ENCODE peak calls at places on chromosomes 16 and 17, in nine cellular contexts. O, A, D, E, Z, P, Y, H and R are unnamed samples.

GRCh38 chr17:57916925-57917858 is 38.0 kb downstream of the CUEDC1 start:
- DNase-seq in Y (no peak), P (peak; percentile 60), E (no peak), Z (no peak), O (no peak), H (no peak), A (no peak), D (no peak), R (no peak)

GRCh38 chr17:35460354-35460851 is 11.8 kb upstream of the SLFN13 start:
- DNase-seq in H (no peak), Z (peak; percentile 35), E (no peak), D (no peak), O (no peak), P (peak; percentile 25), Y (peak; percentile 84), A (no peak), R (peak; percentile 93)

GRCh38 chr17:1060991-1061390 is 64.1 kb downstream of the TIMM22 start:
- DNase-seq in D (peak; percentile 53), H (no peak), P (no peak), Z (peak; percentile 98), Y (no peak), O (peak; percentile 85), A (peak; percentile 93), E (peak; percentile 92), R (peak; percentile 85)

GRCh38 chr17:31293586-31293985 is 3.5 kb downstream of the OMG start:
- DNase-seq in Y (no peak), H (no peak), E (no peak), A (no peak), P (no peak), Z (no peak), D (no peak), O (no peak), R (no peak)

GRCh38 chr17:29112780-29113295 is 67.4 kb downstream of the MYO18A start:
- DNase-seq in Y (no peak), E (no peak), A (no peak), P (peak; percentile 55), O (peak; percentile 80), D (no peak), Z (no peak), H (no peak), R (peak; percentile 41)

GRCh38 chr16:80056334-80056733 is 455.8 kb upstream of the MAF start:
- DNase-seq in H (no peak), E (no peak), O (peak; percentile 33), P (no peak), D (no peak), A (no peak), Z (no peak), Y (no peak), R (no peak)

GRCh38 chr16:80518436-80518835 is 22.4 kb upstream of the DYNLRB2 start:
- DNase-seq in D (no peak), A (no peak), P (no peak), Y (no peak), H (no peak), E (no peak), O (no peak), Z (peak; percentile 60), R (no peak)

GRCh38 chr17:37512442-37513070 is 22.9 kb downstream of the DUSP14 start:
- DNase-seq in O (no peak), D (no peak), Z (no peak), P (no peak), Y (no peak), A (no peak), H (no peak), E (no peak), R (no peak)

GRCh38 chr17:43702636-43703035 is 40.9 kb upstream of the MEOX1 start:
- DNase-seq in H (no peak), O (no peak), P (no peak), Y (no peak), E (no peak), Z (no peak), A (no peak), D (no peak), R (no peak)

GRCh38 chr16:1531638-1531910 is 1.9 kb upstream of the TMEM204 start:
- DNase-seq in Y (no peak), E (no peak), H (no peak), P (no peak), D (no peak), O (no peak), A (no peak), Z (no peak), R (no peak)

GRCh38 chr17:74276051-74276476 is 2.0 kb downstream of the DNAI2 start:
- DNase-seq in D (no peak), A (no peak), Y (no peak), H (no peak), P (peak; percentile 66), E (no peak), Z (no peak), O (peak; percentile 84), R (no peak)

GRCh38 chr17:10290046-10290445 is 82.8 kb downstream of the MYH13 start:
- DNase-seq in E (no peak), H (no peak), Z (no peak), Y (no peak), P (peak; percentile 35), D (no peak), A (no peak), O (peak; percentile 25), R (no peak)

GRCh38 chr16:74451951-74452758 is 30.9 kb upstream of the CLEC18B start:
- DNase-seq in P (no peak), Y (no peak), O (no peak), A (no peak), E (no peak), Z (no peak), D (no peak), H (no peak), R (no peak)

DNA sequence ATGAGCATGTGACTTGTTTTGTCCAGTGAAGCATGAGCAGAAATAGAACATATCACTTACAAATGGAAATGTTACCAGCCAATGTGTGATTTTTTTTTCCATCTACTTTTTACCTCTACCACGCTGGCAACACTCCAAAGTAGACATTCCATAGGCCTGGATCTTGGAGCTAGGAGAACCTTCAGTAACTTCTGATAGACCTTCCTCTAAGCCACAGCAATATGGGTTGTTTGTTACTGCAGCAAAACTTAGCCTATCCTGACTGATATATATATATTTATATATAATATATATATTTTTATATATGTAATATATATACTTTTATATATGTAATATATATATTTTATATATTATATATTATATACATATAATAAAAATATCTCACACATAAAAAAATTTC is 284.4 kb upstream of the XYLT1 start:
- DNase-seq in Y (no peak), D (no peak), H (no peak), E (no peak), Z (no peak), P (no peak), O (no peak), A (no peak), R (no peak)
- TF ChIP-seq CTCF in Y (no peak), D (no peak), H (no peak), E (no peak), Z (no peak), P (no peak), O (no peak), A (no peak), R (no peak)

DNA sequence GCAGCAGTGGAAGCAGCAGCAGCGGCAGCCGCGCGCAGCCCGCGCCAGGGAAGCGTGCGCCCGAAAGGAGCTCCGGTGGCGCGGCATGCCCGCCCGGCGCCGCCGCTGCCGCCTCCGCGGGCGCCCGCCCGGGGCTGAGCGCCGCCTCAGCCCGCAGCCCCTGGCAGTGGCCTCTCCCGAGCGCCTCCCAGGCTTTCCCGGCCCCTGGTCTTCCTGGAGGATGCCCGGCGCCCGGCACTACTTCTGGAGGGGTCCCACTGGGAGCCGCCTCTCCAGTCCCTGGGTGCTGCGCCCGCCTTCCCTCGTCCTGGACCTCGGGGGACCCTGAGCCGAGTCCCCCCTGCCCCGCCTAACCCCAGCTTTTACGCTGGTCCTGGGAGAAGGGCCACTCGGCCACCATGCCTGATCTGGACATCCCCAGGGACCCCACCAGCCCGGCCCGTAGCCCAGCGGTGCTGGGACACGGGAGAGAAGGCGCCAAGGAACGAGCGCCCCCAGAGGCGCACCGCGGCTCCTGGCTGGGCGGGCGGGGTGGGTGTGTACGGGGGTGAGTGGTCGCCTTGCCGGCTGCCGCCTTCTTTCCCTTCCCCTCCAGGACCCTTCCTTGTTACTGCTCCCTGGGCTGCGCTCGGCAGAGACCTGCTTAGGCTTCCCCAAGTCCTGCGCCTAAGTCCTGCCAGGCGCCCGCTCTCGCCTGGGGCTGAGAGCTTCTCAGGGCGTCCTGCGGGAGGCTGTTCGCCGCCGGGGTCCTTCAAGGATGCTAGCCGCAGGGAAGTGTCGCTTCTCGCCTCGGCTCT is 713 bp downstream of the ASIC2 start:
- DNase-seq in E (no peak), Z (peak; percentile 50), O (peak; percentile 2), Y (peak; percentile 60), D (no peak), P (no peak), A (no peak), H (peak; percentile 34), R (no peak)
- TF ChIP-seq CTCF in E (no peak), Z (peak; percentile 43), O (peak; percentile 2), Y (no peak), D (peak; percentile 31), P (peak; percentile 29), A (peak; percentile 25), H (peak; percentile 64), R (no peak)

GRCh38 chr17:17663160-17664072 is 17.8 kb upstream of the RAI1 start:
- DNase-seq in Z (peak; percentile 92), A (peak; percentile 92), H (peak; percentile 61), P (peak; percentile 29), O (peak; percentile 93), E (peak; percentile 91), D (peak; percentile 30), Y (no peak), R (no peak)

GRCh38 chr17:17661134-17661533 is 20.1 kb upstream of the RAI1 start:
- DNase-seq in Y (no peak), P (no peak), Z (no peak), O (no peak), D (no peak), E (no peak), H (no peak), A (no peak), R (no peak)

GRCh38 chr17:17664073-17664470 is 17.2 kb upstream of the RAI1 start:
- DNase-seq in O (no peak), P (no peak), Y (no peak), A (no peak), H (no peak), E (no peak), D (no peak), Z (no peak), R (no peak)

GRCh38 chr17:17659340-17659739 is 21.9 kb upstream of the RAI1 start:
- DNase-seq in E (no peak), A (no peak), O (no peak), Y (no peak), H (no peak), D (no peak), Z (no peak), P (no peak), R (no peak)

DNA sequence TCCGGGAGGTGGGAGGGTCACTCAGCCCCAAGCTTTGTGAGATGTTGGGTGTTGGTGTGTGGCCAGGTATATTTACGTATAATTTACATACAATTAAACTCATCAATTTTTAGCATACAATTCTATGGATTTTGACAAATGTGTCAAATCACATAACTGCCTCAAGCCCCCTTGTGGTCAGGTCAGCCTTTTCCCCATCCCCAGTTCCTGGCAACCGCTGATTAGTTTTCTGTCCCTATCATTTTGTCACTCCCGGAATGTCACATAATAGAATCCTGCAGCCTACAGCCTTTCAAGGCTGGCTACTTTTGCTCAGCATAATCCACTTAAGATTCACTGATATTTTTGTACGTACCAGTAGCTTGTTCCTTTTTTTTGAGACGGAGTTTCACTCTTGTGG is 19.4 kb upstream of the RAI1 start:
- DNase-seq in A (no peak), E (no peak), Z (no peak), O (no peak), D (no peak), Y (no peak), P (no peak), H (no peak), R (no peak)
- TF ChIP-seq CTCF in A (peak; percentile 21), E (peak; percentile 33), Z (no peak), O (no peak), D (no peak), Y (no peak), P (no peak), H (peak; percentile 58), R (no peak)

GRCh38 chr16:84308120-84308519 is 13.4 kb downstream of the WFDC1 start:
- DNase-seq in O (peak; percentile 26), D (no peak), Y (no peak), Z (no peak), H (peak; percentile 53), E (no peak), P (peak; percentile 41), A (peak; percentile 11), R (no peak)
- TF ChIP-seq CTCF in O (peak; percentile 43), D (peak; percentile 40), Y (no peak), Z (peak; percentile 50), H (peak; percentile 58), E (peak; percentile 43), P (peak; percentile 71), A (peak; percentile 62), R (peak; percentile 31)